ENCODE peak calls at places on chromosome 7, in eight cellular contexts. One of them, this sample, is unnamed.

GRCh38 chr7:135801877-135802276 is 53.3 kb upstream of the FAM180A start:
- DNase-seq in sigmoid colon: no peak
- DNase-seq in ovary: no peak
- DNase-seq in A549: no peak
- DNase-seq in right lobe of liver: no peak
- DNase-seq in H1: no peak
- DNase-seq in testis: no peak
- DNase-seq in Peyer's patch: no peak
- DNase-seq in this sample: peak; percentile 77

GRCh38 chr7:123797673-123798526 is 47.1 kb upstream of the HYAL4 start:
- DNase-seq in H1: no peak
- DNase-seq in ovary: no peak
- DNase-seq in Peyer's patch: no peak
- DNase-seq in testis: no peak
- DNase-seq in A549: peak; percentile 7
- DNase-seq in sigmoid colon: no peak
- DNase-seq in right lobe of liver: no peak
- DNase-seq in this sample: no peak

GRCh38 chr7:3461923-3462322 is 160.9 kb downstream of the SDK1 start:
- DNase-seq in Peyer's patch: peak; percentile 59
- DNase-seq in A549: no peak
- DNase-seq in ovary: no peak
- DNase-seq in sigmoid colon: no peak
- DNase-seq in H1: no peak
- DNase-seq in right lobe of liver: no peak
- DNase-seq in testis: no peak
- DNase-seq in this sample: no peak

GRCh38 chr7:134623193-134623592 is 23.5 kb upstream of the BPGM start:
- DNase-seq in testis: no peak
- DNase-seq in right lobe of liver: no peak
- DNase-seq in ovary: no peak
- DNase-seq in sigmoid colon: no peak
- DNase-seq in A549: no peak
- DNase-seq in Peyer's patch: no peak
- DNase-seq in H1: no peak
- DNase-seq in this sample: no peak

GRCh38 chr7:149217570-149217969 is 21.9 kb upstream of the ZNF212 start:
- DNase-seq in right lobe of liver: no peak
- DNase-seq in H1: no peak
- DNase-seq in Peyer's patch: no peak
- DNase-seq in A549: no peak
- DNase-seq in ovary: no peak
- DNase-seq in sigmoid colon: no peak
- DNase-seq in testis: no peak
- DNase-seq in this sample: no peak

GRCh38 chr7:28136885-28137284 is 43.7 kb downstream of the JAZF1 start:
- DNase-seq in right lobe of liver: no peak
- DNase-seq in A549: no peak
- DNase-seq in sigmoid colon: no peak
- DNase-seq in H1: no peak
- DNase-seq in testis: no peak
- DNase-seq in Peyer's patch: no peak
- DNase-seq in ovary: no peak
- DNase-seq in this sample: no peak

GRCh38 chr7:27248911-27249723 is 6.5 kb downstream of the EVX1 start:
- DNase-seq in testis: no peak
- DNase-seq in sigmoid colon: no peak
- DNase-seq in ovary: no peak
- DNase-seq in H1: no peak
- DNase-seq in A549: no peak
- DNase-seq in Peyer's patch: no peak
- DNase-seq in right lobe of liver: no peak
- DNase-seq in this sample: no peak

GRCh38 chr7:79290841-79291497 is 162.5 kb downstream of the MAGI2 start:
- DNase-seq in right lobe of liver: no peak
- DNase-seq in testis: no peak
- DNase-seq in sigmoid colon: no peak
- DNase-seq in Peyer's patch: no peak
- DNase-seq in A549: no peak
- DNase-seq in H1: no peak
- DNase-seq in ovary: no peak
- DNase-seq in this sample: no peak

GRCh38 chr7:25386311-25386744 is 158.0 kb upstream of the NPVF start:
- DNase-seq in ovary: no peak
- DNase-seq in testis: no peak
- DNase-seq in H1: no peak
- DNase-seq in sigmoid colon: no peak
- DNase-seq in right lobe of liver: no peak
- DNase-seq in Peyer's patch: no peak
- DNase-seq in A549: no peak
- DNase-seq in this sample: no peak

GRCh38 chr7:71776726-71777125 is 635.4 kb downstream of the CALN1 start:
- DNase-seq in H1: peak; percentile 39
- DNase-seq in sigmoid colon: no peak
- DNase-seq in ovary: no peak
- DNase-seq in A549: no peak
- DNase-seq in right lobe of liver: no peak
- DNase-seq in Peyer's patch: no peak
- DNase-seq in testis: no peak
- DNase-seq in this sample: no peak

GRCh38 chr7:36215017-36215621 is 62.1 kb downstream of the EEPD1 start:
- DNase-seq in ovary: no peak
- DNase-seq in Peyer's patch: no peak
- DNase-seq in sigmoid colon: peak; percentile 47
- DNase-seq in H1: no peak
- DNase-seq in A549: no peak
- DNase-seq in testis: no peak
- DNase-seq in right lobe of liver: no peak
- DNase-seq in this sample: peak; percentile 49

GRCh38 chr7:610531-611280 is 91.1 kb upstream of the PDGFA start:
- DNase-seq in A549: no peak
- DNase-seq in Peyer's patch: no peak
- DNase-seq in right lobe of liver: peak; percentile 47
- DNase-seq in ovary: no peak
- DNase-seq in H1: no peak
- DNase-seq in sigmoid colon: no peak
- DNase-seq in testis: peak; percentile 91
- DNase-seq in this sample: no peak

GRCh38 chr7:96636342-96636865 is 73.2 kb downstream of the SEM1 start:
- DNase-seq in right lobe of liver: no peak
- DNase-seq in Peyer's patch: no peak
- DNase-seq in A549: no peak
- DNase-seq in H1: no peak
- DNase-seq in testis: no peak
- DNase-seq in sigmoid colon: no peak
- DNase-seq in ovary: no peak
- DNase-seq in this sample: no peak

GRCh38 chr7:99473315-99473596 is 566 bp downstream of the ZNF789 start:
- DNase-seq in A549: peak; percentile 52
- DNase-seq in sigmoid colon: no peak
- DNase-seq in Peyer's patch: no peak
- DNase-seq in H1: no peak
- DNase-seq in testis: peak; percentile 53
- DNase-seq in ovary: no peak
- DNase-seq in right lobe of liver: no peak
- DNase-seq in this sample: no peak

GRCh38 chr7:1596181-1597043 is 26.6 kb upstream of the PSMG3 start:
- DNase-seq in sigmoid colon: no peak
- DNase-seq in A549: no peak
- DNase-seq in Peyer's patch: no peak
- DNase-seq in right lobe of liver: no peak
- DNase-seq in H1: no peak
- DNase-seq in ovary: no peak
- DNase-seq in testis: no peak
- DNase-seq in this sample: no peak

GRCh38 chr7:94529516-94529915 is 19.9 kb downstream of the CASD1 start:
- DNase-seq in right lobe of liver: no peak
- DNase-seq in Peyer's patch: no peak
- DNase-seq in ovary: no peak
- DNase-seq in testis: no peak
- DNase-seq in A549: no peak
- DNase-seq in sigmoid colon: no peak
- DNase-seq in H1: no peak
- DNase-seq in this sample: no peak

GRCh38 chr7:1679326-1679965 is 9.4 kb downstream of the ELFN1 start:
- DNase-seq in Peyer's patch: peak; percentile 35
- DNase-seq in sigmoid colon: peak; percentile 58
- DNase-seq in right lobe of liver: peak; percentile 32
- DNase-seq in ovary: no peak
- DNase-seq in A549: no peak
- DNase-seq in testis: no peak
- DNase-seq in H1: no peak
- DNase-seq in this sample: no peak

GRCh38 chr7:106262268-106262881 is 22.4 kb downstream of the NAMPT start:
- DNase-seq in A549: no peak
- DNase-seq in ovary: no peak
- DNase-seq in sigmoid colon: no peak
- DNase-seq in testis: no peak
- DNase-seq in Peyer's patch: no peak
- DNase-seq in H1: no peak
- DNase-seq in right lobe of liver: no peak
- DNase-seq in this sample: no peak
- H3K9me3 ChIP-seq in A549: no peaks in the 10 kb centered on the region
- H3K9me3 ChIP-seq in ovary: no peaks in the 10 kb centered on the region
- H3K9me3 ChIP-seq in sigmoid colon: no peaks in the 10 kb centered on the region
- H3K9me3 ChIP-seq in testis: no peaks in the 10 kb centered on the region
- H3K9me3 ChIP-seq in Peyer's patch: no peaks in the 10 kb centered on the region
- H3K9me3 ChIP-seq in H1: no peaks in the 10 kb centered on the region
- H3K9me3 ChIP-seq in right lobe of liver: no peaks in the 10 kb centered on the region
- H3K9me3 ChIP-seq in this sample: no peaks in the 10 kb centered on the region

GRCh38 chr7:101217388-101218235 is at the start of the genes PLOD3 and ZNHIT1:
- DNase-seq in A549: peak; percentile 100
- DNase-seq in testis: peak; percentile 98
- DNase-seq in right lobe of liver: peak; percentile 98
- DNase-seq in ovary: peak; percentile 96
- DNase-seq in Peyer's patch: peak; percentile 99
- DNase-seq in sigmoid colon: peak; percentile 99
- DNase-seq in H1: peak; percentile 95
- DNase-seq in this sample: peak; percentile 98
- TF ChIP-seq POLR2A in A549: peak; percentile 73
- TF ChIP-seq POLR2A in testis: no peak
- TF ChIP-seq POLR2A in right lobe of liver: peak; percentile 68
- TF ChIP-seq POLR2A in ovary: no peak
- TF ChIP-seq POLR2A in Peyer's patch: peak; percentile 74
- TF ChIP-seq POLR2A in sigmoid colon: peak; percentile 37
- TF ChIP-seq POLR2A in H1: peak; percentile 57
- TF ChIP-seq POLR2A in this sample: peak; percentile 3

DNA sequence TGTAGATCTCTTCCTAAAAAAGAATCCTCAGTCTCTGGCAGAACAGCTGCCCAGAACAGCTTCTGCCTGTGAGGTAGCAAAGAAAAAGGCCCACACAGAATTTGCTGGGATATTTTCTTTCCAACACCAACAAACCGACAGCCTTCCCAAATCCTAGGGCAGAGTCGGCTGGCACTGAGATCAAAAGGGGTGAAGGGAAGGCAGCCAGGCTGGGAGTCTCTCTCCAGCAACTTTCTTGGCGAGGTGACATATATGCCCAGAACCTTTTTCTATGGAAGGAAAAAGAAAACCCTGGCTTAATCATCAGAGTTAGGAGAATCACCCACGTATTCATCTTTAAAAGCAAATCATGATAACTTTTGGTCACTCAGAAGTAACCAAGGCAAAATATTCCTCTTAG is 279.6 kb downstream of the DNAJB6 start:
- DNase-seq in Peyer's patch: no peak
- DNase-seq in ovary: peak; percentile 54
- DNase-seq in testis: no peak
- DNase-seq in H1: no peak
- DNase-seq in sigmoid colon: no peak
- DNase-seq in right lobe of liver: no peak
- DNase-seq in A549: no peak
- DNase-seq in this sample: no peak
- H3K9me3 ChIP-seq in Peyer's patch: no peaks in the 10 kb centered on the region
- H3K9me3 ChIP-seq in ovary: no peaks in the 10 kb centered on the region
- H3K9me3 ChIP-seq in testis: no peaks in the 10 kb centered on the region
- H3K9me3 ChIP-seq in H1: no peaks in the 10 kb centered on the region
- H3K9me3 ChIP-seq in sigmoid colon: no peaks in the 10 kb centered on the region
- H3K9me3 ChIP-seq in right lobe of liver: no peaks in the 10 kb centered on the region
- H3K9me3 ChIP-seq in A549: no peaks in the 10 kb centered on the region
- H3K9me3 ChIP-seq in this sample: no peaks in the 10 kb centered on the region

GRCh38 chr7:55964261-55964801 is at the start of gene NIPSNAP2:
- DNase-seq in testis: peak; percentile 61
- DNase-seq in sigmoid colon: peak; percentile 83
- DNase-seq in right lobe of liver: no peak
- DNase-seq in A549: peak; percentile 41
- DNase-seq in Peyer's patch: peak; percentile 68
- DNase-seq in H1: peak; percentile 82
- DNase-seq in ovary: peak; percentile 69
- DNase-seq in this sample: no peak
- TF ChIP-seq POLR2A in testis: no peak
- TF ChIP-seq POLR2A in sigmoid colon: no peak
- TF ChIP-seq POLR2A in right lobe of liver: peak; percentile 77
- TF ChIP-seq POLR2A in A549: peak; percentile 74
- TF ChIP-seq POLR2A in Peyer's patch: no peak
- TF ChIP-seq POLR2A in H1: peak; percentile 65
- TF ChIP-seq POLR2A in ovary: no peak
- TF ChIP-seq POLR2A in this sample: no peak

This sample was measured in vagina.